ENCODE peak calls at places on chromosome 12, in eight cellular contexts. F is heart left ventricle, T is tibial nerve, J is sigmoid colon, P is A549, U is GM12891, K is Peyer's patch, O is ovary. Q is an unnamed sample.

GRCh38 chr12:96424601-96425000 is 24.4 kb upstream of the CDK17 start:
- DNase-seq in T (no peak), U (no peak), F (no peak), P (no peak), O (no peak), K (no peak), J (no peak), Q (no peak)

GRCh38 chr12:120197542-120197887 is 3.0 kb upstream of the GCN1 start:
- DNase-seq in T (no peak), U (no peak), P (no peak), F (no peak), O (no peak), J (no peak), K (no peak), Q (no peak)

GRCh38 chr12:46267618-46268348 is 1.1 kb downstream of the SLC38A1 start:
- DNase-seq in U (no peak), P (peak; percentile 34), J (no peak), T (no peak), K (no peak), F (no peak), O (peak; percentile 28), Q (peak; percentile 54)

GRCh38 chr12:41965996-41966395 is 178.7 kb downstream of the GXYLT1 start:
- DNase-seq in K (no peak), T (no peak), J (no peak), P (no peak), O (no peak), U (no peak), F (no peak), Q (no peak)

GRCh38 chr12:3049176-3049575 is 28.0 kb upstream of the TSPAN9 start:
- DNase-seq in F (no peak), J (no peak), U (no peak), P (no peak), O (no peak), K (no peak), T (no peak), Q (no peak)

GRCh38 chr12:106226884-106227640 is 20.8 kb downstream of the CKAP4 start:
- DNase-seq in P (peak; percentile 69), O (no peak), T (no peak), K (no peak), J (no peak), U (peak; percentile 43), F (peak; percentile 25), Q (peak; percentile 44)

GRCh38 chr12:18559242-18559641 is 178.6 kb downstream of the PLCZ1 start:
- DNase-seq in J (no peak), U (no peak), O (no peak), K (no peak), P (no peak), F (no peak), T (no peak), Q (no peak)

GRCh38 chr12:78290606-78291345 is 460.1 kb downstream of the NAV3 start:
- DNase-seq in K (no peak), J (no peak), P (peak; percentile 70), F (no peak), U (no peak), T (no peak), O (no peak), Q (no peak)

GRCh38 chr12:54374555-54375257 is 9.8 kb downstream of the ZNF385A start:
- DNase-seq in U (no peak), O (no peak), K (no peak), P (no peak), J (no peak), F (peak; percentile 57), T (no peak), Q (no peak)

GRCh38 chr12:75170786-75171185 is 38.9 kb downstream of the KCNC2 start:
- DNase-seq in O (no peak), U (no peak), F (no peak), J (no peak), K (no peak), P (no peak), T (no peak), Q (peak; percentile 40)

GRCh38 chr12:47349102-47349769 is 269.5 kb upstream of the AMIGO2 start:
- DNase-seq in P (no peak), J (no peak), K (no peak), O (no peak), F (no peak), T (no peak), U (no peak), Q (no peak)

GRCh38 chr12:50246873-50247612 is 36.3 kb downstream of the LIMA1 start:
- DNase-seq in J (peak; percentile 89), P (peak; percentile 86), F (peak; percentile 81), K (peak; percentile 80), U (no peak), O (peak; percentile 51), T (peak; percentile 78), Q (peak; percentile 81)

GRCh38 chr12:24661657-24662096 is 287.2 kb downstream of the BCAT1 start:
- DNase-seq in O (no peak), U (no peak), P (no peak), F (no peak), K (no peak), T (peak; percentile 20), J (peak; percentile 67), Q (no peak)

GRCh38 chr12:64893961-64894360 is 69.5 kb downstream of the TBC1D30 start:
- DNase-seq in P (peak; percentile 22), T (no peak), U (no peak), K (no peak), O (no peak), J (no peak), F (no peak), Q (no peak)

GRCh38 chr12:84978921-84979320 is 57.2 kb downstream of the TSPAN19 start:
- DNase-seq in T (no peak), O (no peak), P (no peak), F (no peak), J (no peak), U (no peak), K (no peak), Q (no peak)

DNA sequence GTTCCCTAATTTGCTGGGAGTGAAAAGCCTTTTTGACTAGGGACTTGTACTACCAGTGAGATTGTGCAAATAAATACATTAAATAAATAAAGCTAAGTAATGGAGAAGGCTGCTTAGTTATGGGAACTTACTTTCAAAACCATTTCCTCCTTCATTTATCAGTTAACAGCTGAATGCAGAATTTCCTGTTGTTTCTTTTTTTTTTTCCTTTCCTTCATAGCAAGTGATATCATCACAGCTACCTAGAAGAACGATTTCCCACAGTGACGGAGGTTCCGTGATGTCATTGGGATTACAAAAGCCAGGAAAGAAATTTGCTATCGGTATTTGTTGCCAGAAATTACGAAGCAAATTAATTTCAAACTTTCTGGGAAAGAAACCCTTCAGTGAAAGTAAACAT is 42.1 kb upstream of the SOCS2 start:
- DNase-seq in T (no peak), J (no peak), F (no peak), P (no peak), U (no peak), O (no peak), K (no peak), Q (no peak)
- TF ChIP-seq POLR2A in T (no peak), J (no peak), F (no peak), P (no peak), U (no peak), O (no peak), K (no peak), Q (no peak)

GRCh38 chr12:58919271-58920101 is 818 bp downstream of the LRIG3 start:
- DNase-seq in K (no peak), F (no peak), P (peak; percentile 41), U (peak; percentile 20), O (peak; percentile 55), T (peak; percentile 23), J (peak; percentile 71), Q (peak; percentile 40)
- TF ChIP-seq POLR2A in K (no peak), F (no peak), P (no peak), U (no peak), O (peak; percentile 38), T (no peak), J (no peak), Q (no peak)

GRCh38 chr12:110688446-110689001 is 391 bp downstream of the HVCN1 start:
- DNase-seq in U (no peak), K (no peak), F (no peak), J (no peak), O (no peak), P (no peak), T (no peak), Q (no peak)

GRCh38 chr12:110686294-110686903 is 2.5 kb downstream of the HVCN1 start:
- DNase-seq in U (no peak), T (no peak), K (no peak), O (no peak), P (no peak), J (peak; percentile 32), F (no peak), Q (no peak)

GRCh38 chr12:110687770-110688169 is 1.1 kb downstream of the HVCN1 start:
- DNase-seq in K (no peak), U (no peak), O (no peak), J (peak; percentile 56), T (no peak), P (no peak), F (no peak), Q (no peak)

GRCh38 chr12:110689002-110689600 is at the start of gene HVCN1:
- DNase-seq in F (peak; percentile 71), P (no peak), T (peak; percentile 23), O (peak; percentile 61), K (peak; percentile 68), U (peak; percentile 71), J (peak; percentile 81), Q (no peak)

GRCh38 chr12:110689601-110690430 is 901 bp upstream of the HVCN1 start:
- DNase-seq in K (peak; percentile 57), J (peak; percentile 76), F (peak; percentile 35), P (no peak), U (peak; percentile 68), T (no peak), O (peak; percentile 39), Q (no peak)
- TF ChIP-seq POLR2A in K (no peak), J (no peak), F (no peak), P (no peak), U (no peak), T (no peak), O (no peak), Q (no peak)

GRCh38 chr12:49189731-49190314 is 943 bp upstream of the TUBA1A start:
- DNase-seq in O (no peak), P (no peak), J (no peak), U (no peak), F (no peak), T (no peak), K (no peak), Q (no peak)

GRCh38 chr12:49190317-49190716 is 1.4 kb upstream of the TUBA1A start:
- DNase-seq in F (no peak), O (no peak), K (no peak), U (no peak), J (no peak), T (no peak), P (no peak), Q (no peak)

GRCh38 chr12:49188205-49188915 is 520 bp downstream of the TUBA1A start:
- DNase-seq in U (peak; percentile 46), T (peak; percentile 77), K (peak; percentile 71), J (peak; percentile 92), F (peak; percentile 88), P (peak; percentile 83), O (peak; percentile 86), Q (peak; percentile 76)

GRCh38 chr12:49187184-49187583 is 1.7 kb downstream of the TUBA1A start:
- DNase-seq in T (peak; percentile 56), J (peak; percentile 81), F (peak; percentile 61), U (no peak), O (peak; percentile 53), K (no peak), P (peak; percentile 20), Q (peak; percentile 13)

DNA sequence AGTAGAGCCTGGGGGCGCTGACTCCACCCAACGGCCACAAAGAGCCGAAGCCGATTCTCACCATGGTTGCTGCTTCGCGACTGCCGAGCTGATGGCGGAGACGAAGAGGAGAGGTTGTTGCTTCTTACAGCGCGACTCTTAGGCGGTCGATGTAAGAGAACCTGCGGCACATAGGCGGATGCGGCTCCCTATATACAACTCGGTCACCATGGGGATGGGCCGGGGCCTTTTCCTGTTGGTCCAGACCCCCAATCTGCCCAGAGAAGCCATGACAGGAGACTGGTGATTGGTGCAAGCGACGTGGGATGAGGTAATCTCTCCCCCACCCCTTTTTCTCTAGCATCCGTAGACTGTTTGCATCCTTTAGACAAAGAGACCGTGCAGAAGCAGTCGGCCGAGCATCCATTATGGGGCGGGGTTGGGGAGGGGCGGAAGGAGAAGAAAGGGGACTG is at the start of gene TUBA1A:
- DNase-seq in O (peak; percentile 96), K (peak; percentile 74), T (peak; percentile 86), U (peak; percentile 76), J (peak; percentile 99), P (peak; percentile 99), F (peak; percentile 94), Q (peak; percentile 74)
- TF ChIP-seq POLR2A in O (peak; percentile 94), K (peak; percentile 80), T (peak; percentile 95), U (peak; percentile 97), J (peak; percentile 96), P (peak; percentile 99), F (peak; percentile 27), Q (peak; percentile 97)

Q was measured in erythroblast.